ENCODE peak calls at places on chromosomes 6 and 20, in five cellular contexts. G, P, Y, W and E are unnamed samples.

GRCh38 chr20:14711681-14712080 is 374.3 kb upstream of the FLRT3 start:
- DNase-seq in W (no peak), Y (no peak), P (no peak), G (no peak), E (no peak)

GRCh38 chr6:38067263-38067980 is 247.9 kb downstream of the ZFAND3 start:
- DNase-seq in G (no peak), P (no peak), Y (no peak), W (no peak), E (no peak)

GRCh38 chr20:43936805-43937204 is 22.2 kb downstream of the TOX2 start:
- DNase-seq in W (no peak), P (no peak), Y (no peak), G (no peak), E (no peak)

GRCh38 chr6:28634758-28635546 is 109.3 kb downstream of the GPX5 start:
- DNase-seq in W (no peak), G (no peak), Y (peak), P (no peak), E (no peak)

GRCh38 chr6:20873425-20874190 is 339.4 kb downstream of the CDKAL1 start:
- DNase-seq in W (no peak), P (no peak), G (no peak), Y (no peak), E (no peak)

GRCh38 chr6:56580271-56580670 is 62.4 kb downstream of the DST start:
- DNase-seq in G (no peak), Y (no peak), W (no peak), P (no peak), E (no peak)

GRCh38 chr6:4030672-4031071 is 48.3 kb downstream of the FAM217A start:
- DNase-seq in G (no peak), Y (no peak), P (no peak), W (no peak), E (no peak)

GRCh38 chr6:170031096-170031471 is 259.8 kb downstream of the DLL1 start:
- DNase-seq in G (no peak), Y (no peak), W (no peak), P (no peak), E (no peak)

GRCh38 chr6:33589723-33590530 is 9.9 kb upstream of the BAK1 start:
- DNase-seq in P (peak), Y (peak), W (peak), G (peak), E (peak)

GRCh38 chr20:48706116-48706656 is 121.6 kb downstream of the PREX1 start:
- DNase-seq in Y (no peak), G (no peak), W (peak), P (no peak), E (no peak)

GRCh38 chr6:119497988-119498727 is 148.6 kb upstream of the MAN1A1 start:
- DNase-seq in W (no peak), G (no peak), P (no peak), Y (peak), E (no peak)

GRCh38 chr20:48621256-48622078 is 206.3 kb downstream of the PREX1 start:
- DNase-seq in G (no peak), W (no peak), Y (no peak), P (peak), E (peak)

GRCh38 chr6:15520616-15521203 is 142.1 kb downstream of the DTNBP1 start:
- DNase-seq in P (no peak), W (no peak), Y (no peak), G (no peak), E (no peak)

GRCh38 chr6:137776256-137776655 is 90.8 kb upstream of the TNFAIP3 start:
- DNase-seq in P (no peak), Y (no peak), W (no peak), G (no peak), E (no peak)

GRCh38 chr20:17701826-17702225 is 2.1 kb downstream of the BANF2 start:
- DNase-seq in W (no peak), Y (no peak), P (no peak), G (no peak), E (no peak)

GRCh38 chr20:34768105-34768504 is 57.3 kb downstream of the NCOA6 start:
- DNase-seq in Y (no peak), P (no peak), W (no peak), G (no peak), E (peak)

GRCh38 chr20:63850689-63851547 is 10.4 kb upstream of the ABHD16B start:
- DNase-seq in P (peak), G (no peak), W (no peak), Y (no peak), E (no peak)

GRCh38 chr6:158666637-158667359 is 16.9 kb downstream of the SYTL3 start:
- DNase-seq in Y (no peak), W (peak), G (no peak), P (peak), E (no peak)

GRCh38 chr20:50919567-50919966 is 11.7 kb downstream of the ADNP start:
- DNase-seq in W (peak), P (no peak), Y (no peak), G (no peak), E (no peak)

GRCh38 chr6:112877134-112878100 is 530.3 kb downstream of the RFPL4B start:
- DNase-seq in W (no peak), G (no peak), P (no peak), Y (no peak), E (no peak)

DNA sequence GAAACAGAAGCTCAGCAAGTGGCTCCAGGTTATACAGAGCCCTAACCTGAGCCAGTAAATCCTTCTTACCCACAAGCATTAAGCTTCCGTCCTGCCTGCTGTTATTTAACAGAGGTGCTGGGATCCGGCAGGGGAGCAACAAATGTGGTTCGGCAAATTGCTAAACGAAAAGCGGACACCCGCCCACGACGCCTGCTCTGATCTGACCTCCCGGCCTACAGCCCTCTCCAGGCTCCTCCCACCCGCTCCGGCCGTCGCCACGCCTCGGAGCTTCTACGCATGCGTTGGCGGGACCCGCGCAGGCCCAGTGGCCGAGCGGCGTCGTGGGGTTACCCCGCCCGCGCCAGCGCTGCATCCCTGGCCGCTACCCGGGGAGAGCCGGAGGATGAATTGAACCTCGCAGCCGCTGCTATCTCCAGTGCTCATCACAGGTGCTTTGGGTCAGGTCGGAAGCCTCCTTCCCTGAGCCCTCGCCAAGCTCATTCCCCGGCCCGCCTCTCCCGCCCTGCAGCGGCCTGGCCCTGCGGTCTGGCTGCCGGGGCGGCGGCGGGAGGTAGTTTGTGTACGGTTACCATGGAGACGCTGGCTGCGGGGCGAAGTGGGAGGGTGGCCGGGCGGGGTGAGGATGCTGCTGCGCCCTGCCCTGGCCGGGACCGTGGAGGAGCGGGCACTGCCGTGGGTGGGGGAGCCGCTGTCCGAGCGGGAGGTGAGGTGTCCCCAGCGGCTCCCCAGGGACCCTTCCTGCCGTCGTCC is at the start of gene ARMC2:
- DNase-seq in P (peak), W (peak), G (peak), Y (peak), E (peak)
- TF ChIP-seq POLR2A in P (peak), W (peak), G (peak), Y (no peak), E (peak)

GRCh38 chr6:167789358-167789757 is 37.4 kb upstream of the AFDN start:
- DNase-seq in Y (peak), G (no peak), W (no peak), P (no peak), E (no peak)
- TF ChIP-seq POLR2A in Y (no peak), G (no peak), W (no peak), P (no peak), E (no peak)

DNA sequence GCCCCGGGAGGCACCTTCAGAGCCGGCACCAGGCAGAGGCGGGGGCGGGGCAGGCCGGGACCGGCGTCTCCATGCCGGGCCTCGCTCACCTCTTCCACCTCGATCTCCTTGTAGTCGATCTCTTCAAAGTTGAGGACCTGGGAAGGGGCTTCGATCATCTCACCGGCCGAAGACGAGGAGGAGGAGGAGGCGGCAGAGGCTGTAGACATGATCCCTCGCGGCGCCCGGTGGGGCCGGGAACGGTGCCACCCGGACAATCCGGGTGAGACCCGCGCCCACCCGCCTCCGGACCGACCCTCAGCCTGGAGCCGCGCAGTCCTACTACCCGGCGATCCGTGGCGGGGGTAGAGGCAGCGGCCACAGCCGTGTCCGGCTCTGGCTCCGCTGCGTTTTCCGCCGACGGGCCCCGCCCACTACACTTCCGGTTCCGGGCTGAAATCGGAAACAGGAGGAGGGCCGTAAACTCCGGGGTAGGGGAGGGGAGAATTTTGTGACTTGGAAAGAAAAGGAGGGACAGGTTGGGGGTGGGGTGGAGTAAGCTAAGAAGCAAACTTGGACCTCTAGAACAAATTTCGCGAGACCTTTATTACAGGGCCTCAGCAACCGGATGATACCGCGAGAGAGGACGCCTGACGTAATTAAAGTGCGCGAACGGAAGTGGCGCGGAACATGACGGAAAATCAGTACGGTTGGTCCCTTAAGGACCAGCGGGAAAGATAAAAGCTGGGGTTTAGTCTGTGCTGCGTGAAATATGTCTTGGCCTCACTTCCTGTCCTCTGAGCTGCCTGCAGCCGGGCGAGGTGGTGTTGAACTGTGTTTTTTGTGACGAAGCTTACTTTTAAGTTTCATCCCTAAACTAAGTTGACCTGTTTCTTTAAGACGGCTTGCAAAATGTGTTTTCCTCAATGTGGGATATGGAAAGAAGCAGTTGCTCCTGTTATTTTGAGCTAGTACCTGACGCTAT is at the start of gene MAP3K7:
- DNase-seq in Y (peak), P (peak), W (peak), G (peak), E (peak)
- TF ChIP-seq POLR2A in Y (peak), P (peak), W (peak), G (peak), E (peak)

GRCh38 chr20:23515250-23515939 is 24.5 kb downstream of the CST8 start:
- DNase-seq in P (no peak), Y (no peak), G (no peak), W (no peak), E (no peak)
- TF ChIP-seq POLR2A in P (no peak), Y (no peak), G (no peak), W (no peak), E (no peak)

DNA sequence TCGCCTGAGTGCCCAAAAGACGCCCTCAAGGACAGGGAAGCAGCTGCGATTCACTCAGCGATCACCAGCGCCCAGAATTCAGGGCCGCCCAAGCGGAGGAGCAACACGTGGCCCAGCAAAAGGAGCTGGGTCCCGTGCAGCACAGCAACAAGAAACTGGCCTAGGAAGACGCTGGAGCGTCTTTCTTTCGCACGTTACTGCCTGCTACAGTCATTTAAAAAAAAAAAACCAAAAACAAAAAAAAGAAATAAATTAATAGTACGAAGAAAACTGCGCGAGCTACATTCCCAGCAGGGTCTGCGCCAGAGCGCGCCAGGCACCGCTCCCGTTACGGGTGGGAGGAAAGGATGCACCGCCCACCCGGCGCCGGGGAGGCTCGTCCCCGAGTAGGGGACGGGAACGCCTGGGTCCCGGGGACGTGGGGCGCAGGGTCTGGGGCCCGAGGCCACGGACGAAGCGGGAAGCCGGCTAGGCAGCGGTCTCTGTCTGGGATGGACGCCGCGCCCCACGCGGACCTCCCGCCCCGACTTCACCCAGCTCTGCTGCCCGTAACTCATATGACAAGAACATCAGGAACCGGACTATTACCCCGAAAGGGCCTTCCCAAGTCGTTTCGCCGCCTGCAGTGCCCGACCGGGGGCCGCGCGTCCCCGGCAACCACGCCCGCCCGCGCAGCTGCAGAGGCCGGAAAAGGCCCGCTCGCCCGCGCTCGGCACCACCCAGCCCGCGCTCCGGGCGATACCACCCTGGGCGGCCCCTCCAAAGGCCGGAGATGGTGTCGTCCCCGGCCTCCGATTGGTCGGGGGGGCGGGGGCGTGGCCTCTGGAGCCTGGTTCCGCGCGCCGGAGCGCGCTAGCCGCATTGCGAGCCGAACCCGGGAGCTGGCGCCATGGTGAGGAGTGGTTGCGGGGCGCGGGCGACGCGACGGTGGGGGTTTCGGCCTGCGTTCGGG is at the start of gene NOP56:
- DNase-seq in G (peak), W (peak), P (peak), Y (peak), E (peak)
- TF ChIP-seq POLR2A in G (peak), W (peak), P (peak), Y (peak), E (peak)

GRCh38 chr6:167559675-167560479 is 235.0 kb downstream of the TTLL2 start:
- DNase-seq in Y (peak), G (no peak), P (no peak), W (peak), E (no peak)
- TF ChIP-seq POLR2A in Y (peak), G (no peak), P (no peak), W (no peak), E (no peak)

GRCh38 chr6:30491963-30492616 is 2.8 kb downstream of the HLA-E start:
- DNase-seq in W (no peak), G (no peak), Y (no peak), P (no peak), E (no peak)
- TF ChIP-seq POLR2A in W (no peak), G (no peak), Y (no peak), P (no peak), E (no peak)

GRCh38 chr6:134621858-134622257 is 303.9 kb upstream of the SGK1 start:
- DNase-seq in W (no peak), P (no peak), G (no peak), Y (no peak), E (no peak)
- TF ChIP-seq POLR2A in W (no peak), P (no peak), G (no peak), Y (no peak), E (no peak)